ENCODE peak calls at places on chromosomes 11 and 22, in four cellular contexts. J is MM.1S, O is fibroblast of mammary gland, U is PC-9. E is an unnamed sample.

GRCh38 chr22:20834206-20834605 is 24.4 kb downstream of the PI4KA start:
- DNase-seq in J (no peak), O (no peak), U (no peak), E (no peak)

GRCh38 chr22:22110548-22111266 is 128.1 kb upstream of the TOP3B start:
- DNase-seq in J (peak), O (peak), U (peak), E (no peak)

GRCh38 chr11:110097459-110098012 is 4.3 kb downstream of the ZC3H12C start:
- DNase-seq in J (no peak), O (peak), U (no peak), E (no peak)

GRCh38 chr11:62540804-62541671 is 5.6 kb downstream of the AHNAK start:
- DNase-seq in J (no peak), O (peak), U (no peak), E (no peak)

GRCh38 chr11:10395196-10395897 is 59.7 kb upstream of the AMPD3 start:
- DNase-seq in J (no peak), O (no peak), U (no peak), E (no peak)

GRCh38 chr11:9462806-9463537 is 2.2 kb downstream of the ZNF143 start:
- DNase-seq in J (no peak), O (no peak), U (no peak), E (no peak)

GRCh38 chr11:19432370-19433163 is 191.8 kb upstream of the E2F8 start:
- DNase-seq in J (peak), O (peak), U (peak), E (peak)

GRCh38 chr11:64629796-64630562 is 39.0 kb downstream of the SLC22A12 start:
- DNase-seq in J (no peak), O (no peak), U (no peak), E (no peak)

GRCh38 chr11:99513368-99513767 is 492.6 kb downstream of the CNTN5 start:
- DNase-seq in J (no peak), O (no peak), U (no peak), E (no peak)

GRCh38 chr11:17733261-17733660 is 1.3 kb upstream of the KCNC1 start:
- DNase-seq in J (no peak), O (no peak), U (no peak), E (no peak)

GRCh38 chr22:38412435-38413084 is 42.4 kb downstream of the KCNJ4 start:
- DNase-seq in J (peak), O (no peak), U (peak), E (no peak)

GRCh38 chr11:88484873-88485621 is 147.5 kb upstream of the CTSC start:
- DNase-seq in J (peak), O (peak), U (peak), E (no peak)

GRCh38 chr11:133697603-133698002 is 147.7 kb downstream of the SPATA19 start:
- DNase-seq in J (no peak), O (no peak), U (no peak), E (no peak)

GRCh38 chr11:35617687-35618496 is at the start of gene FJX1:
- DNase-seq in J (peak), O (peak), U (peak), E (no peak)

GRCh38 chr22:41469218-41469851 is 418 bp downstream of the ACO2 start:
- DNase-seq in J (peak), O (peak), U (no peak), E (no peak)

GRCh38 chr11:107397357-107397756 is 60.3 kb downstream of the CWF19L2 start:
- DNase-seq in J (no peak), O (no peak), U (peak), E (no peak)

GRCh38 chr11:69889400-69890372 is 70.5 kb upstream of the FGF3 start:
- DNase-seq in J (no peak), O (no peak), U (no peak), E (no peak)

GRCh38 chr11:2590951-2591754 is 108.6 kb downstream of the KCNQ1OT1 start:
- DNase-seq in J (no peak), O (no peak), U (no peak), E (no peak)

GRCh38 chr22:42427211-42427610 is 5.0 kb downstream of the NFAM1 start:
- DNase-seq in J (no peak), O (no peak), U (no peak), E (no peak)

GRCh38 chr11:9726313-9727022 is 62.6 kb downstream of the SWAP70 start:
- DNase-seq in J (peak), O (peak), U (no peak), E (peak)

GRCh38 chr22:39457047-39457545 is 284 bp downstream of the MGAT3 start:
- DNase-seq in J (no peak), O (no peak), U (no peak), E (no peak)

GRCh38 chr11:76577199-76577920 is 93.2 kb downstream of the LRRC32 start:
- DNase-seq in J (no peak), O (no peak), U (peak), E (peak)

GRCh38 chr22:49349181-49349835 is 478.4 kb downstream of the BRD1 start:
- DNase-seq in J (no peak), O (no peak), U (no peak), E (no peak)

GRCh38 chr11:7909585-7910325 is 21.3 kb downstream of the OR10A6 start:
- DNase-seq in J (no peak), O (no peak), U (no peak), E (no peak)

GRCh38 chr22:40261783-40262182 is 84.1 kb downstream of the TNRC6B start:
- DNase-seq in J (no peak), O (no peak), U (no peak), E (no peak)

GRCh38 chr11:131537729-131538128 is 167.3 kb downstream of the NTM start:
- DNase-seq in J (no peak), O (no peak), U (no peak), E (no peak)

GRCh38 chr11:130001491-130002351 is 914 bp downstream of the PRDM10 start:
- DNase-seq in J (peak), O (peak), U (peak), E (no peak)

GRCh38 chr11:128469220-128469619 is 118.1 kb downstream of the ETS1 start:
- DNase-seq in J (peak), O (no peak), U (no peak), E (no peak)

GRCh38 chr11:128472128-128473110 is 114.9 kb downstream of the ETS1 start:
- DNase-seq in J (peak), O (peak), U (no peak), E (no peak)

GRCh38 chr11:128468106-128468505 is 119.3 kb downstream of the ETS1 start:
- DNase-seq in J (peak), O (no peak), U (no peak), E (no peak)

GRCh38 chr11:128471138-128471661 is 116.2 kb downstream of the ETS1 start:
- DNase-seq in J (peak), O (no peak), U (no peak), E (no peak)

DNA sequence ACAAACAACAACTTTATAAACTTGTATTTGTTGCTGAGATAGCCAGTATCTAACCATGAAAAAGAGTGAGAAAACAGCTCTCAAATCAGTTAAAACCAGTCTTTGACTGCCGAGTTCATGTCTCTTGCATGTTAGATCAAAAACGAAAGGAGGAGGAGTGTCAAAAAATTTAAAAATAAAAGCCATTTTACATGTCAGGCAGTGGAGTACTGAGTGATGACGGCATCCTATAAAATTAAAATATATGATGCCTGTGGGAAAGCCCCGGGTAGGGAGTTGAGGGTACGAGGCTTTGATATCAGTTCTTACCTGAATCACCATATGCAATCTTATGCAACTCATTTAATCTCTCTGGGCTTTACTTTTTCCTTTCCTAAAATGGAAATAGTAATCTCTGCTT is 117.3 kb downstream of the ETS1 start:
- DNase-seq in J (peak), O (no peak), U (no peak), E (no peak)
- H3K4me3 ChIP-seq in J (no peak), O (no peak), U (no peak), E (no peak)

DNA sequence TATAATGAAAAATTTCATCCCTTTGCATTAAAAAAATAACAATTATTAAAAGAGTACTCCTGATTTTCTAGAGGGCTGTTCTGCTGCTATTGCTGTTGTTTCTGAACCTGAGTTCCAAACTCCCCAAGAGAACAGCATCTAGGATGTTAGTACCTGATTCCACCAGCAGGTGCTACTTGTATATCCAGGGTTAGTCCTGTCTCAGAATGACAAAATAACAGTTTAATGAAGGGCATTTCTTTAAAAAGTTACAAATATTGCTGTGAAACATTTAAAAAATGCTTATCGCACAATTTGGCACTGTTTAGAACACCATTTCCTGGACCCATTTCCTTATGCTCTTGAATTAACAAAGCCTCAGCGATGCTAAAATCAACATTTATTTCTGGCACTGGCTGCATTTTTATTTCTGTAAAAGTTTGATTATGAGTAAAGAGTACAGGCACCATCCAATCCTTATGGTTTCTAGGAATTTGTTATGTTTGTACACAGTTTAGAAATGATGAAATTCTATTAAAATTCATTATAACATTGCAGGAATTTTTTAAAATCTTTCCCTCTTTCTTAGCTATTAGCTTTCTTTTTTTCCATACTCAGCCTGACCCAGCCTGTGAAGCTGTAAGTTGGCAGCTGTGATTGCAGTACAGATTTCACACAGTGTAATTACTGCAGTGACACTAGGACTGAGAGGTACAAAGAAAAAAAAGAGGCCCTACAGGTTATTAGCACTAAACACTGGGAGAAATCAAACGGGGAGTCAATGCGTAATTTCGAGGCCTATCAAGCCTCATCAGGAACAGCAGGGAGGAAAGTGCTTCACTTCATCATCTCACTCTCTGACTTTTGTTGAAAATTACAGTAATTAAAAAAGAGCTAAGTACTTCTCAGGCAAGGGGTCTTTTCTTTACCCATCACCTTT is 208.8 kb downstream of the DCDC1 start:
- DNase-seq in J (peak), O (peak), U (no peak), E (no peak)
- TF ChIP-seq CTCF in J (peak), O (peak), U (peak), E (no peak)

DNA sequence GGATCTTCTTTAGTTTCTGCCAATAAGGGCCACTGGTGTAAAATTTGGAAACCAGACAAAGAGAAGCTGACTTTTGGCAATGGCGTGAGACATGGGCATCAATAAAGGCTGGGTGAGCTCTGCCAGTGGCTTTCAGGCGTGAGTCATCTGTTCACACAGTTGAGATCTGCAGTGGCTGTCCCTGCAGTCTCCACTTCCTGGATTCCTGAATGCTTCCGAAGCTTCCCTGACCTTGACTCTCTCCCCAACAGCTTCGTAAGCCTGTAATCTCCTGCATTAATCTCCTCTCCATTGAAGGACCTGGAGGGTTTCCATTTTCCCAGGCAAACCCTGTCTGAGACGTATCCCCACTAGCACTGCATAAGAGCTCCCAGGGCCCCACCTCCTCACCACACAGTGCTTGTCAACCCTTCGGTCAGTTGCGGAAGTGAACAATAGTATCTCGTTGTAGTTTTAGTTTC is 574.7 kb downstream of the TBC1D22A start:
- DNase-seq in J (peak), O (peak), U (peak), E (peak)
- H3K4me3 ChIP-seq in J (peak), O (no peak), U (peak), E (no peak)

GRCh38 chr11:117614695-117615094 is 182.3 kb downstream of the DSCAML1 start:
- DNase-seq in J (no peak), O (no peak), U (no peak), E (no peak)
- TF ChIP-seq CTCF in J (no peak), O (no peak), U (no peak), E (no peak)

DNA sequence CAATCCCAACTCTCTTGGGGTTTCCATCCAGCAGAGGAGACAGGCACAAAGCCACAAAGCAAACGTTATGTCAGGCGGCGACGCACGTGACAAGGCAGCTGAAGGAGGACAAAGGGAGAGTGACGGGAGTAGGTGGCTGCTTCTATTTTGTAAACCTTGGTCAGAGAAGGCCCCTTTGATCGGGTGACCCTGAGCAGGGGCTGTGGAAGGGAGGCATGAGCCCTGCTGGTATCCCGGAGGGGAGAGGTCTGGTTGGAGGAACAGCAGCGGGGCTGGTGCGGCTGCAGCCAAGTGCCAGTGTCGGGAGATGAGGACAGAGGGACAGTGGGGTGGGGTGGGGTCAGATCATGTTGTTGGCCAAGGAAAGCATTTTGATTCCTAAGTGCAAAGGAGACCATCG is 17.2 kb upstream of the RFPL3 start:
- DNase-seq in J (no peak), O (no peak), U (no peak), E (no peak)
- H3K4me3 ChIP-seq in J (no peak), O (no peak), U (no peak), E (no peak)

DNA sequence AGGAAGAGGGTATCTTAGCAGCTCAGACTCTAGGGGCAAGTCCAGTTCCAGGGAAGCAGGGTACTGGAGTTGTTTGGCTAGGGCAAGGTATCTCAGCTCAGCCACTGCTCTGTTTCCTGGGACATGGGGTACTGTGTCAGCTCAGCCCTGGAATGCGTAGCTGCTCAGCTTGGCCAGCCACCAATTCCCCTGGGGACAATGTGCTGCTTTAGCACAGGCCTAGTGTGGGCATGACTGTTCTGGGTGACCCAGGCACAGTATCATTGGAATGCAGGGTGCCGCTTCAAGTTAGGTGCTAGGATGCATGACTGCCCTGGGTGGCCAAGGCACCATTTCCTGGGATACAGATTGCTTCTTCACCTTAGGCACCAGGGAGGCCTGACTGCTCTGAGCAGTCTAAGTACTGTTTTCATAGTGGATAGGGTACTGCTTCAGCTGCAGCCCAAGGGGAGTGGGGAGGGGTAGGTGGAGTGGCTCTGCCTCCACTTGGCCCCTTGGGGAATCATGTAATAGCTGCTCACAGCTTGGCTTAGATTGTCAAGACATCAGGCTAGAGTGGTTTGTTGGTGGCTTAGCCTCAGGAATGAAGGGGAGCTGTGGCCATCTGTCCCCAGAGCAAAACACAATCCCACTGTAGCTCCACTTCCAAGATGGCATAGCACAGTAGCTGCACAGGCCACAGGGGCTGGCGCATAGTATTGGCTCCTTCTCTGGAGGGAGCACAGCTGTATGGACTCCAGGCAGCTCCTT is 36.0 kb downstream of the MADD start:
- DNase-seq in J (no peak), O (no peak), U (peak), E (no peak)
- TF ChIP-seq CTCF in J (no peak), O (no peak), U (no peak), E (no peak)

GRCh38 chr22:23749747-23750373 is 1.1 kb downstream of the ZNF70 start:
- DNase-seq in J (no peak), O (no peak), U (no peak), E (no peak)
- H3K4me3 ChIP-seq in J (no peak), O (peak), U (peak), E (peak)

DNA sequence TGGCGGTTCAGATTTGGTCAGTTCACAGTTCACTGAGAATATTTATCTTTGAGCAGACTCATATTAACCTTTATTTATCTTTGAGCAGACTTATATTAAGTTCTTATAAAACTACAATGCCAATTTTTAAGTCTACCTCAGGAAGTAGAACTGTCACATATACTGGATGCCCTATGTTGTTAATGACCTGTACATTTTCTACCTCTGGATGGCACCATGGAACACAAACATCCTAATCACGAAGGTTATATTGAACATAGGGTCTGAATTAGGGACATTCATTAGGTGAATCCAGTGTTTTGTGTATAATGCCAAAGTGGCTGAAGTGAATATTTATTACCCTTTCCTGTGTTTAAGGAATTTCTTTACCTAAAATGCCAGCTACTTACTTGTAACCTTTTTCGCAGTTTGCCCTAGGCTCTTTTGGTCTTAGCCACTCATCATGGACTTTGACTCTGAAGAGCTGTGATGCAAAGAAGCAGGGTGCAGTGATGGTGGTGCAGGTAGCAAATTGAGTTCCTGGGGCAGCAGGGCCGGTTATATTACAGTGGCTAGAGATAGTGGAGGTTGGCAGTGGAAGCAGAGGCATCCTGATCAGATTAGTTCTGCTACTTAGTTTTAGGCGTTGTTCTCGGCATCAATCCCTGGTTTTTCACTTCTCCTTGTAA is 71.8 kb downstream of the STIM1 start:
- DNase-seq in J (no peak), O (no peak), U (no peak), E (no peak)
- TF ChIP-seq CTCF in J (no peak), O (no peak), U (no peak), E (no peak)

GRCh38 chr11:12674571-12674935 is 332 bp downstream of the TEAD1 start:
- DNase-seq in J (peak), O (no peak), U (no peak), E (no peak)
- H3K4me3 ChIP-seq in J (peak), O (peak), U (peak), E (peak)

GRCh38 chr11:116072776-116073175 is 568.6 kb upstream of the CADM1 start:
- DNase-seq in J (no peak), O (no peak), U (no peak), E (no peak)
- TF ChIP-seq CTCF in J (no peak), O (no peak), U (no peak), E (no peak)

E was measured in AG04449.